ENCODE peak calls at places on chromosomes 4 and X, in ten cellular contexts. L, Z, Y, O, H, W, K, X, F and E are unnamed samples.

GRCh38 chr4:182306792-182307507 is 63.7 kb downstream of the TENM3 start:
- DNase-seq in L (no peak), Z (no peak), Y (no peak), O (no peak), H (no peak), W (no peak), K (no peak), X (no peak), F (peak), E (no peak)

GRCh38 chr4:183634086-183634485 is 24.9 kb downstream of the RWDD4 start:
- DNase-seq in L (no peak), Z (no peak), Y (no peak), O (no peak), H (no peak), W (no peak), K (no peak), X (no peak), F (no peak), E (no peak)

GRCh38 chr4:139761461-139761860 is 95.8 kb downstream of the MGST2 start:
- DNase-seq in L (no peak), Z (no peak), Y (no peak), O (no peak), H (no peak), W (no peak), K (no peak), X (no peak), F (peak), E (no peak)

GRCh38 chr4:25790024-25790423 is 72.8 kb downstream of the SEL1L3 start:
- DNase-seq in L (no peak), Z (no peak), Y (no peak), O (no peak), H (no peak), W (no peak), K (no peak), X (no peak), F (no peak), E (no peak)

GRCh38 chr4:4704267-4704666 is 155.2 kb upstream of the MSX1 start:
- DNase-seq in L (no peak), Z (no peak), Y (no peak), O (no peak), H (no peak), W (no peak), K (no peak), X (no peak), F (peak), E (no peak)

GRCh38 chrX:85031505-85031904 is 27.8 kb downstream of the APOOL start:
- DNase-seq in L (no peak), Z (no peak), Y (no peak), O (no peak), H (no peak), W (no peak), K (no peak), X (no peak), F (no peak), E (no peak)

GRCh38 chr4:133565379-133565778 is 416.3 kb downstream of the PCDH10 start:
- DNase-seq in L (no peak), Z (no peak), Y (no peak), O (no peak), H (no peak), W (peak), K (no peak), X (peak), F (no peak), E (no peak)

GRCh38 chr4:125423124-125423523 is 108.4 kb downstream of the FAT4 start:
- DNase-seq in L (no peak), Z (no peak), Y (no peak), O (no peak), H (no peak), W (no peak), K (no peak), X (no peak), F (no peak), E (no peak)

GRCh38 chr4:95129708-95130343 is 372.1 kb downstream of the BMPR1B start:
- DNase-seq in L (no peak), Z (no peak), Y (no peak), O (no peak), H (no peak), W (no peak), K (no peak), X (no peak), F (peak), E (peak)